ENCODE peak calls at places on chromosomes 12 and 14, in ten cellular contexts. D, A, C, G, N, L, U, H, T and K are unnamed samples.
A peak's percentile ranks its signal among the peaks of the same experiment; 100 is the strongest.

GRCh38 chr14:52043690-52044089 is 25.2 kb downstream of the NID2 start:
- DNase-seq in N (no peak), U (no peak), D (no peak), T (peak; percentile 71), G (no peak), A (peak; percentile 79), H (peak; percentile 39), C (no peak), L (no peak), K (no peak)

GRCh38 chr12:79217306-79217705 is 352.7 kb downstream of the SYT1 start:
- DNase-seq in N (no peak), D (no peak), G (no peak), T (no peak), U (no peak), C (no peak), L (no peak), H (no peak), A (no peak), K (no peak)

GRCh38 chr12:89829434-89829975 is 120.9 kb upstream of the ATP2B1 start:
- DNase-seq in N (no peak), H (no peak), T (no peak), U (no peak), A (no peak), G (no peak), D (no peak), L (no peak), C (no peak), K (no peak)

GRCh38 chr14:72902802-72903530 is 9.1 kb upstream of the DPF3 start:
- DNase-seq in H (no peak), U (peak; percentile 68), T (no peak), G (no peak), A (no peak), L (no peak), C (no peak), D (no peak), N (no peak), K (peak; percentile 50)

GRCh38 chr14:83096092-83096491 is 1562.4 kb upstream of the SEL1L start:
- DNase-seq in D (no peak), A (no peak), N (no peak), C (no peak), G (no peak), U (peak; percentile 2), T (no peak), L (peak; percentile 7), H (no peak), K (no peak)

GRCh38 chr12:39103552-39104165 is 198.3 kb upstream of the CPNE8 start:
- DNase-seq in L (peak; percentile 52), D (peak; percentile 33), H (peak; percentile 66), C (no peak), G (no peak), N (no peak), U (peak; percentile 76), T (peak; percentile 85), A (peak; percentile 58), K (no peak)

GRCh38 chr12:30286345-30286926 is 409.2 kb downstream of the IPO8 start:
- DNase-seq in L (peak; percentile 58), D (no peak), C (no peak), A (peak; percentile 33), H (peak; percentile 32), T (peak; percentile 48), N (no peak), G (peak; percentile 42), U (peak; percentile 60), K (peak; percentile 55)

GRCh38 chr12:52337054-52337453 is 15.9 kb upstream of the KRT83 start:
- DNase-seq in C (no peak), U (no peak), N (no peak), H (no peak), A (no peak), L (no peak), T (no peak), G (no peak), D (no peak), K (no peak)

GRCh38 chr14:70624972-70625371 is 16.7 kb upstream of the TTC9 start:
- DNase-seq in A (no peak), U (no peak), G (no peak), C (no peak), D (no peak), T (no peak), L (no peak), N (no peak), H (no peak), K (no peak)

GRCh38 chr14:69741055-69741454 is 25.9 kb upstream of the SRSF5 start:
- DNase-seq in D (no peak), L (no peak), G (peak; percentile 58), N (no peak), A (no peak), H (no peak), U (no peak), C (no peak), T (no peak), K (no peak)

DNA sequence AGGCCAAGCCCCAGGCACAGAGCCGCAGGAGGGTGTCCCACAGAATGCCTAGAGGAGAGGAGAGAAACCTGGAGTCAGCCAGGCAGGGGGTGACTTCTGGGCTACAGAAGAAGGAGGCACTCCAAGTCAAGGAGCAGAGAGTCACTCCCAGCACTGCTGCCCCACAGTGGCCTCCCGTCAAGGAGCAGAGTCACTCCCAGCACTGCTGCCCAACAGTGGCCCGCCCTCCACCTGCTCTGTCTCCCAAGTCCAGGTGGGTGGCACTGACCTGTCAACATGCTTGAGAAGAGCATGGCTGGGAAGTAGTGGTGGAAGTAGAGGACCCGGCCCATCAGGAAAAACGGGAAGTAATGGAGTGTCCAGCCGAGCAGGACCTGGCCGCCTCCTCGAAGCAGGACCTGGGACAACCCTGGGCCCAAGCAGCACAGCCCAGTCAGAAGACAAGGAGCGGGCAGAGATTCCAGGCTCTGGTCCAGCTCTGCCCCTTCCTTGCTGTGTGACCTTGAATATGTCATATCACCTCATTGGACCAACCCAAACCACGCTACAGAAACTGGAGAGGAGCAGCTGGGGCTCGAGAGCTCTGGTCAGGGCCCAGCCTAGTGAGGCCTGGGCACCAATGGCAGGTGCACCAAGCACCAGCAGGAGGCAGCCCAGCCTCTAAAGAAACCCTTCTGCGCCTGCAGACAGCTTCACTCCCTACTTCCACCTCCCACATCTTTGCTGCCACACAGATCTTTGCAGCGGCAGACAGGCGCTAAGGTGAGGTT is 7.6 kb upstream of the NGB start:
- DNase-seq in N (no peak), G (no peak), A (no peak), L (no peak), T (no peak), U (no peak), D (no peak), C (no peak), H (no peak), K (no peak)
- TF ChIP-seq CTCF in N (no peak), G (no peak), A (no peak), L (no peak), T (peak; percentile 12), U (no peak), D (no peak), C (no peak), H (peak; percentile 4), K (no peak)

DNA sequence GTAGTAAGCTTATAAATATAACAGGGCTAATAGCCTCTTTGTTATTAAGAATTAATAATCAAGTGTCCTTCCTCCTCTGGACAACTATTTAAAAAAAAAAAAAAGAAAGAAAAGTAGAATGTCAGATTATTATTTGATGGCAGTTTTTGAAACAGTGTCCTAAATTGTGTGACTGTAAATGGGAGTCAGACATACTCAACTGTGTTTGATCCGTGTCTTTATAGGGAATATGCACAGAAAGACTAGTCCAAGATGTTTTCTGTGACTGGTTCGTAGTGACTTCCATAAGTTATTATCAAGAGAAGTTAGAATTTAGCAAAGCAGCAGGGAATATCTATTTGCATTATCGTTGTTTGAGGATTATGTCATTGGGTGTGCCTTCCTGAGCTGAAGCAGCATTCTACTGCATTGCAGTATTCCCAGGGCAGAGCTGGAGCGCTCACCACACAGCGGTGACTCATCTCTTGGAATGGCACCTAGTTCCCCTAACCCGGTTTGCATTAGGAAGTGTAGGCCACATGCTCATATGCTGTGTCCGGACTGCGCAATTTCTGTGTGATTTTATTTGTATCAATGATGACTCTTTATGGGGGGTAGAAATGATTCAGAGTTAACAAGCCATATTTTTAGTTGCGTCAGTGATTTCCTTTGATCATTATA is 7.9 kb downstream of the DYNC1H1 start:
- DNase-seq in A (peak; percentile 78), U (peak; percentile 100), N (peak; percentile 79), G (peak; percentile 95), H (no peak), D (peak; percentile 89), T (no peak), L (peak; percentile 99), C (peak; percentile 87), K (peak; percentile 100)
- H3K4me3 ChIP-seq in A (no peak overlapping the region), U (no peak overlapping the region), N (no peak overlapping the region), G (no peak overlapping the region), H (no peak overlapping the region), D (no peak overlapping the region), T (no peak overlapping the region), L (no peak overlapping the region), C (no peak overlapping the region), K (peak overlapping the region; percentile 25)

GRCh38 chr12:13980548-13981295 is 680 bp downstream of the GRIN2B start:
- DNase-seq in U (no peak), C (no peak), G (no peak), D (no peak), L (no peak), N (peak; percentile 50), H (no peak), T (peak; percentile 64), A (no peak), K (no peak)

GRCh38 chr12:13981296-13981962 is at the start of gene GRIN2B:
- DNase-seq in U (peak; percentile 1), C (no peak), L (no peak), N (peak; percentile 41), H (no peak), A (no peak), G (no peak), D (no peak), T (peak; percentile 58), K (no peak)

GRCh38 chr12:13976880-13977279 is 4.5 kb downstream of the GRIN2B start:
- DNase-seq in N (no peak), C (no peak), A (no peak), U (no peak), T (no peak), G (no peak), D (no peak), H (no peak), L (no peak), K (no peak)

GRCh38 chr12:13986031-13986430 is 4.6 kb upstream of the GRIN2B start:
- DNase-seq in T (no peak), N (no peak), A (no peak), U (no peak), D (no peak), C (no peak), G (no peak), L (no peak), H (no peak), K (no peak)

DNA sequence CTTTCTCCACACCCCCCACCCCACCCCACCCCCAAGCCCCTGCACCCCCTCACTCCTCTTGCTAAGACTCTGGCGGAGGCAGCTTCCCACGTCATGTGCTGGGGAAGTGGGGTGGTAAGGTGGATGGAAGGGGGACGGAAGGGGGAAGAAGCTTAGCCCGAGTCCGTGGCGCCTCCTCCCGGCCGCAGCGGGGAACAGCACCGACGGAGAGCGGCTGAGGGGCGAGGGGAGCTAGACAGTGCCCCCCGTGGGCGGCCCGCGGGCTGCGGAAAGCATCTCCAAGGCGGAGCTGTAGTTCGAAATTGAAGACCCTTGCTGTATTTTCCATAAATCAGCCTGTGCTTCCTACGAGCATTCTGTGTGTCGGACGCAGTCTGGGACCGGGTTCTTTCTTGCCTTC is 608 bp upstream of the GRIN2B start:
- DNase-seq in A (peak; percentile 15), U (no peak), G (no peak), T (peak; percentile 85), C (no peak), L (no peak), D (no peak), N (no peak), H (peak; percentile 11), K (no peak)
- TF ChIP-seq CTCF in A (peak; percentile 27), U (peak; percentile 20), G (no peak), T (peak; percentile 92), C (no peak), L (peak; percentile 39), D (peak; percentile 30), N (peak; percentile 8), H (peak; percentile 34), K (no peak)

GRCh38 chr14:63878052-63878451 is 25.2 kb downstream of the SYNE2 start:
- DNase-seq in C (no peak), L (no peak), U (no peak), A (no peak), T (no peak), D (no peak), G (no peak), H (no peak), N (no peak), K (no peak)
- H3K4me3 ChIP-seq in C (no peak overlapping the region), L (no peak overlapping the region), U (no peak overlapping the region), A (no peak overlapping the region), T (no peak overlapping the region), D (no peak overlapping the region), G (no peak overlapping the region), H (no peak overlapping the region), N (no peak overlapping the region), K (no peak overlapping the region)